ENCODE peak calls at places on chromosome 12, in nine cellular contexts. N, K, B, G, X, T, R, P and V are unnamed samples.
A peak's percentile ranks its signal among the peaks of the same experiment; 100 is the strongest.

GRCh38 chr12:95942106-95942531 is 295 bp downstream of the CCDC38 start:
- DNase-seq in T (no peak), R (peak; percentile 46), P (no peak), K (no peak), G (no peak), B (no peak), X (no peak), N (no peak), V (no peak)

GRCh38 chr12:47715393-47715876 is 9.6 kb upstream of the RPAP3 start:
- DNase-seq in T (peak; percentile 78), K (peak; percentile 81), N (peak; percentile 70), G (no peak), X (peak; percentile 63), P (peak; percentile 77), R (peak; percentile 76), B (peak; percentile 86), V (peak; percentile 82)

GRCh38 chr12:132196038-132196872 is 52.0 kb downstream of the NOC4L start:
- DNase-seq in G (no peak), P (no peak), R (no peak), T (no peak), N (no peak), X (no peak), K (no peak), B (no peak), V (no peak)

GRCh38 chr12:111664961-111665865 is 20.5 kb downstream of the BRAP start:
- DNase-seq in T (no peak), P (no peak), X (no peak), K (no peak), N (no peak), G (no peak), B (no peak), R (no peak), V (no peak)

GRCh38 chr12:132814232-132814631 is 14.4 kb downstream of the GOLGA3 start:
- DNase-seq in K (no peak), N (no peak), B (no peak), G (no peak), P (no peak), T (no peak), R (no peak), X (no peak), V (no peak)

GRCh38 chr12:122851820-122852219 is 16.6 kb downstream of the HIP1R start:
- DNase-seq in P (no peak), K (no peak), T (no peak), B (peak; percentile 80), G (no peak), N (no peak), X (peak; percentile 94), R (no peak), V (peak; percentile 0)

GRCh38 chr12:42129595-42130204 is 15.0 kb downstream of the GXYLT1 start:
- DNase-seq in N (peak; percentile 7), K (no peak), P (peak; percentile 23), B (peak; percentile 25), R (peak; percentile 63), T (no peak), X (peak; percentile 76), G (no peak), V (no peak)

GRCh38 chr12:43648636-43649035 is 96.6 kb upstream of the ADAMTS20 start:
- DNase-seq in X (no peak), T (no peak), R (no peak), G (no peak), P (no peak), N (no peak), K (no peak), B (no peak), V (no peak)

GRCh38 chr12:123543541-123543940 is 10.0 kb upstream of the RILPL1 start:
- DNase-seq in G (no peak), N (no peak), B (no peak), T (no peak), P (no peak), R (no peak), K (no peak), X (no peak), V (no peak)

GRCh38 chr12:26233620-26234019 is 38.2 kb downstream of the SSPN start:
- DNase-seq in T (no peak), R (no peak), G (no peak), B (no peak), X (no peak), K (no peak), N (no peak), P (no peak), V (no peak)

GRCh38 chr12:72448089-72448488 is 175.9 kb downstream of the TRHDE start:
- DNase-seq in N (no peak), T (no peak), K (no peak), P (no peak), X (no peak), B (no peak), R (no peak), G (no peak), V (no peak)

GRCh38 chr12:28066879-28067278 is 94.3 kb upstream of the PTHLH start:
- DNase-seq in K (no peak), G (no peak), B (no peak), P (no peak), R (no peak), N (no peak), X (peak; percentile 49), T (no peak), V (no peak)

DNA sequence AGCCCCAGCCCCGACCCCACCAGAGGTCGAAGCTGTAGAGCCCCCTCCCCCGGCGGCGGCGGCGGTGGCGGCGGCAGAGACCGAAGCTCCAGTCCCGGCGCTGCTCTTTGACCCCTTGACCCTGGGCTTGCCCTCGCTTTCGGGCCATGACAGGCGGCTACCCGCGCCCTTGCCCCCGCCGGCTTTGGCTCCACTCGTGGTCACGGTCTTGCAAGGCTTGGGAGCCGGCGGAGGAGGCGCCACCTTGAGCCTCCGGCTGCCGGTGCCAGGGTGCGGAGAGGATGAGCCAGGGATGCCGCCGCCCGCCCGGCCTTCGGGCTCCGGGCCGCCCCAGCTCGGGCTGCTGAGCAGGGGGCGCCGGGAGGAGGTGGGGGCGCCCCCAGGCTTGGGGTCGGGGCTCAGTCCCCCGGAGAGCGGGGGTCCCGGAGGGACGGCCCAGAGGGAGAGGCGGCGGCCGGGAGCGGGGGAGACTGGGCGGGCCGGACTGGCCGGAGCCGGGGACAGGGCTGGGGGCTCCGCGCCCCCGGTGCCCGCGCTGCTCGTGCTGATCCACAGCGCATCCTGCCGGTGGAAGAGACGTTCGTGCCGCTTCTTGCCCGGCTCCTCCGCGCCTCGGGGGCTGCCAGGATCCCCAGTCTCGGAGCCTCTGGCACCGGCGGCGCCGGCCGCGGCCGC is 938 bp downstream of the AGAP2 start:
- DNase-seq in X (no peak), T (no peak), K (no peak), B (no peak), G (no peak), R (no peak), P (no peak), N (no peak), V (no peak)
- H3K27me3 ChIP-seq in X (peaks cover 44% of the 10 kb centered on the region), T (no peaks in the 10 kb centered on the region), K (peaks cover 41% of the 10 kb centered on the region), B (peaks cover 48% of the 10 kb centered on the region), G (peaks cover 98% of the 10 kb centered on the region), R (peaks cover 12% of the 10 kb centered on the region), P (no peaks in the 10 kb centered on the region), N (no peaks in the 10 kb centered on the region), V (no peaks in the 10 kb centered on the region)

GRCh38 chr12:54195080-54195479 is 6.3 kb upstream of the SMUG1 start:
- DNase-seq in G (no peak), T (no peak), B (no peak), K (no peak), N (no peak), P (no peak), R (no peak), X (no peak), V (no peak)

GRCh38 chr12:54191550-54192022 is 2.8 kb upstream of the SMUG1 start:
- DNase-seq in K (peak; percentile 81), G (no peak), R (peak; percentile 78), N (peak; percentile 76), B (peak; percentile 88), T (peak; percentile 73), P (peak; percentile 76), X (peak; percentile 63), V (peak; percentile 66)

GRCh38 chr12:54195736-54196347 is 7.1 kb upstream of the SMUG1 start:
- DNase-seq in X (no peak), T (no peak), R (no peak), G (no peak), N (no peak), K (no peak), P (no peak), B (peak; percentile 46), V (no peak)

GRCh38 chr12:54191126-54191525 is 2.3 kb upstream of the SMUG1 start:
- DNase-seq in X (peak; percentile 38), B (no peak), R (no peak), P (no peak), G (no peak), T (no peak), N (peak; percentile 11), K (no peak), V (no peak)

GRCh38 chr12:54193437-54193836 is 4.7 kb upstream of the SMUG1 start:
- DNase-seq in X (no peak), G (no peak), N (no peak), K (no peak), T (no peak), R (no peak), B (no peak), P (no peak), V (no peak)
- H3K27me3 ChIP-seq in X (peaks cover 15% of the 10 kb centered on the region), G (peaks cover 79% of the 10 kb centered on the region), N (peaks cover 24% of the 10 kb centered on the region), K (no peaks in the 10 kb centered on the region), T (peaks cover 47% of the 10 kb centered on the region), R (no peaks in the 10 kb centered on the region), B (no peaks in the 10 kb centered on the region), P (peaks cover 6% of the 10 kb centered on the region), V (peaks cover 12% of the 10 kb centered on the region)

DNA sequence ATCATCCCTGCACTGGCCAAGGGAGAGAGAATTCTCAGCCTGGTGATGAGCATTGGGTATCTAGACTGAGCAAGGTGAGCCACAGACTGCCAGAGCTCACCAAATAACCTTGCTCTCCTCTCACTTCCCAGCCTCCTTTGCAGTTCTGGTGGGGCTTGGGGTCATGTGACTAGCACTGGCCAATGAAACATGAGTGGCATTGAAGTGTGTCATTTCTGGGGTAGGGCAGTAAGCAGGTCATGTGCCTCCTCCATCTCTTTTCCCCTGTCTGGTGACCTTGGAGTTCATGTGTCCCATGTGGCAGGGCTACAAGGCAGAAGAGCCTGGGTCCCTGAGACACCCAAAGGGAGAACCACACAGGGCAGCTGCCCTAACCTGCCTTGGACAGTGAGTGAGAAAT is 3.6 kb upstream of the KRT72 start:
- DNase-seq in N (no peak), G (no peak), B (no peak), X (no peak), R (no peak), K (no peak), P (no peak), T (no peak), V (no peak)
- H3K27me3 ChIP-seq in N (no peaks in the 10 kb centered on the region), G (peaks cover 63% of the 10 kb centered on the region), B (peaks cover 32% of the 10 kb centered on the region), X (peaks cover 12% of the 10 kb centered on the region), R (peaks cover 3% of the 10 kb centered on the region), K (peaks cover 25% of the 10 kb centered on the region), P (no peaks in the 10 kb centered on the region), T (no peaks in the 10 kb centered on the region), V (no peaks in the 10 kb centered on the region)

DNA sequence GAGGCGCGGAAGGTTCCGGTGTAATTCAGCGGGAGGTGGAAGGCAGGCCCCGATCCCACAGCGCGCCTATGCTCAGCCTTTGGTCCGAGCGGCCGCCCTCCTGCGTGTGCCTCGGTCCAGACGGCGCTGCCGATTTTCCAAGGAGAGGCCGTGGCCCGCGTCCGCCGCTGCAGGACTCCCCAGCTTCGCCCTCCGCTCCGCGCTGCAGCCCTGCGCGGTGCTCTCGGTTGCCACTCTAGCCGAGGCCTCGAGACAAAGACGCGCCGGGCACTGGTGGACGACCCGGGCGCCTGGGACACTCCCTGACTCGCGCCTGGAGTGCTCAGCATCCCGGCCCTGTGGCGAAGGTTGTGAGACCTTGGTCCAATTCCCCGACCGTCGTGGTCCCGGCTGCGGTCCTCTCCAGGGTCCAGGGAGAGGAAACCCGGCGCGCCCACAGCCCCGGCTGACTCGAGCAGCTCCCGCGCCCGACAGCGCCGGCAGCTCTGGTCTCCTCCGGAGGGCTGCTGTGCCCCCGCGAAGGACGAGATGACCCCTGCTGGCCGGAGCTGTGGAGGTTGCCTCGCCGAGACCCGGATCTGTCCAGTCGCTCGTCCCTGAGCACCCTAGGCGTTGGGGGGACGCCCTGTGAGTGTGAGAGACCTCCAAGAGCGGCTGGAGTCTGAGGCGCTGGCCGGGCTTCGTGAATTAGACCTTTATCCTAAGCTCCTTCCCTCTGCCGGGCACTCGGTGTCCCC is 6.5 kb downstream of the HOXC12 start:
- DNase-seq in N (no peak), G (no peak), B (no peak), P (no peak), X (no peak), K (no peak), T (no peak), R (no peak), V (no peak)
- H3K27me3 ChIP-seq in N (peaks cover 92% of the 10 kb centered on the region), G (peaks cover 100% of the 10 kb centered on the region), B (peaks cover 100% of the 10 kb centered on the region), P (peaks cover 73% of the 10 kb centered on the region), X (peaks cover 78% of the 10 kb centered on the region), K (peaks cover 99% of the 10 kb centered on the region), T (peaks cover 100% of the 10 kb centered on the region), R (peaks cover 20% of the 10 kb centered on the region), V (peaks cover 82% of the 10 kb centered on the region)